ENCODE peak calls at places on chromosomes 11 and 22, in five cellular contexts. H, L, X, T and D are unnamed samples. For H3K9me3, the result is how much of the 10 kb centered on the place peaks cover.

GRCh38 chr11:107545101-107545514 is 20.4 kb downstream of the ALKBH8 start:
- DNase-seq in T (no peak), X (no peak), H (no peak), L (no peak), D (peak)

GRCh38 chr22:25922141-25922540 is 180.2 kb downstream of the MYO18B start:
- DNase-seq in L (no peak), H (no peak), X (no peak), T (no peak), D (no peak)

GRCh38 chr11:123185326-123185725 is 9.7 kb downstream of the CLMP start:
- DNase-seq in X (no peak), L (no peak), T (peak), H (no peak), D (no peak)

GRCh38 chr11:3180869-3181268 is 15.8 kb upstream of the OSBPL5 start:
- DNase-seq in L (no peak), X (no peak), T (no peak), H (no peak), D (no peak)

GRCh38 chr11:46277623-46278386 is at the start of gene CREB3L1:
- DNase-seq in H (no peak), X (peak), L (no peak), T (peak), D (no peak)

GRCh38 chr11:44171518-44171917 is 76.0 kb downstream of the EXT2 start:
- DNase-seq in X (no peak), T (no peak), H (no peak), L (no peak), D (no peak)

GRCh38 chr22:37661160-37661924 is 2.8 kb downstream of the PDXP start:
- DNase-seq in T (no peak), H (no peak), L (no peak), X (no peak), D (peak)

GRCh38 chr22:49662681-49663080 is 165.0 kb downstream of the BRD1 start:
- DNase-seq in T (peak), L (no peak), X (peak), H (no peak), D (no peak)

GRCh38 chr22:30857791-30858190 is 110.8 kb downstream of the MORC2 start:
- DNase-seq in H (no peak), T (no peak), L (no peak), X (no peak), D (no peak)

GRCh38 chr11:123020968-123021367 is 39.3 kb upstream of the BSX start:
- DNase-seq in H (peak), X (no peak), T (peak), L (no peak), D (peak)

GRCh38 chr11:58625826-58626460 is 3.5 kb downstream of the CNTF start:
- DNase-seq in X (no peak), H (no peak), T (no peak), L (no peak), D (peak)

GRCh38 chr22:30235687-30236170 is 10.8 kb downstream of the LIF start:
- DNase-seq in X (no peak), T (no peak), H (no peak), L (no peak), D (peak)

GRCh38 chr22:44448271-44448780 is 49.7 kb downstream of the RTL6 start:
- DNase-seq in L (no peak), T (no peak), X (no peak), H (peak), D (peak)

GRCh38 chr22:20550851-20551744 is 43.7 kb downstream of the MED15 start:
- DNase-seq in X (no peak), L (no peak), T (peak), H (no peak), D (peak)

GRCh38 chr11:70381350-70381749 is 17.0 kb upstream of the CTTN start:
- DNase-seq in T (no peak), L (no peak), X (no peak), H (no peak), D (no peak)
- H2BK120ac ChIP-seq in T (no peak), L (no peak), X (no peak), H (no peak), D (no peak)

DNA sequence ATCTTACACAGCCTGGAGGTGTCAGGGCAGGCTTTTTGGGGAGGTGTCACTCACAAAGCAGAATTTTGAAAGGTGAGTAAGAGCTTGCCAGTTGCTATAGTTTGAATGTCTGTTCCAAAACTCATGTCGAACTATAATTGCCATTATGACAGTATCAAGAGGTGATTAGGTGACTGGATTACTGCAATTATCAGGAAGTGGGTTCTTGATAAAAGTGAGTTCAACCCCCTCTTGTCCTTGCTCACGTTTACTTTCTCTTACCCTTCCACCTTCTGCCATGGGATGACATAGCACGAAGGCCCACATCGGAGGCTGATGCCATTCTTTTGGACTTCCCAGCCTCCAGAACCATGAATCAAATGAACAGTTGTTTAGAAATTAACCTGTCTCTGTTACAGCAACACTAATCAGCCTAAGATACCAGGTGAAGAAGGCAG is 4.7 kb upstream of the C11orf86 start:
- DNase-seq in H (no peak), X (no peak), L (no peak), T (no peak), D (no peak)
- H3K9me3 ChIP-seq in H (under half), X (under half), L (under half), T (under half), D (under half)

DNA sequence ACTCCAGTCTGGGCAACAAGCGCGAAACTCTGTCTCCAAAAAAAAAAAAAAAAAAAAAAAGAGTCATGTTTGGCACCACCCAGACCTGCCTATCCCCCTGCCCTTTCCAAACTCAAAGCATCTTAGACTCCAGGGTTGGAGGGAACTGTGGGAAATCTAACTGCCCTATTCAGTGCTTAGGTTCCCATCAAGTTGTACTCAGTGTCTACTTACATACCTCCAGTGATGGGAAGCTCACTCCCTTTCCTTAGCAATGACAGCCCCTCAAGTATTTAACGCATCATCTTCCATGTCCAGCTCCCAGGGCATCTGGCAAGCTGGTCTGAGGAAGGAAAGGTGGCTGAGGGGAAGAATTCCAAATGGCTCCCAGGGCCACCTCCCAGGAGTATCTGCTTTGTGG is 3.0 kb downstream of the ACTN3 start:
- DNase-seq in H (no peak), T (no peak), X (no peak), L (no peak), D (no peak)
- H2BK12ac ChIP-seq in H (no peak), T (no peak), X (no peak), L (no peak), D (no peak)

GRCh38 chr11:117219001-117219400 is 12.9 kb downstream of the PCSK7 start:
- DNase-seq in T (no peak), X (no peak), L (no peak), H (no peak), D (no peak)

GRCh38 chr11:117218133-117218915 is 13.5 kb downstream of the PCSK7 start:
- DNase-seq in L (no peak), H (no peak), T (no peak), X (no peak), D (no peak)

GRCh38 chr11:117220568-117220967 is 11.3 kb downstream of the PCSK7 start:
- DNase-seq in T (no peak), L (no peak), H (no peak), X (no peak), D (no peak)

GRCh38 chr11:117219995-117220394 is 11.9 kb downstream of the PCSK7 start:
- DNase-seq in X (no peak), H (no peak), L (no peak), T (no peak), D (no peak)

DNA sequence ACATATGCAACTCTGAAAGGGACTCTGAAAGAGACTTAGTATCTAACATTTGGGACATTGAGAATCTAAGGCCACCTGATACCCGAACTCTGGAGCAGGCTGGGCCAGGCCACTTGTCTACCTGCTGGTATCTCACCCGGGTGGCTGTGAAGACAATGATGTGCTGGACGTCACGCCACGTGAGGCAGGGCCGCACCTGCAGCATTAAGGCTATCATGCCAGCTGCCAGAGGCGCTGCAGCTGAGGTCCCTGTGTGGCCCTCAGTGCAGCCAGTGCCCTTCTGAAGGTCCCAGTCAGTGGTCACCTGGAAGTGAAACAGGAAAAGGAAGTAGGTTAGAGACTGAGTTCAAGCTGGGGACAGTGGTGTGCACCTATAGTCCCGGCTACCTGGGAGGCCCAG is 12.4 kb downstream of the PCSK7 start:
- DNase-seq in H (no peak), L (no peak), X (no peak), T (no peak), D (no peak)
- H2BK120ac ChIP-seq in H (no peak), L (no peak), X (no peak), T (no peak), D (no peak)

DNA sequence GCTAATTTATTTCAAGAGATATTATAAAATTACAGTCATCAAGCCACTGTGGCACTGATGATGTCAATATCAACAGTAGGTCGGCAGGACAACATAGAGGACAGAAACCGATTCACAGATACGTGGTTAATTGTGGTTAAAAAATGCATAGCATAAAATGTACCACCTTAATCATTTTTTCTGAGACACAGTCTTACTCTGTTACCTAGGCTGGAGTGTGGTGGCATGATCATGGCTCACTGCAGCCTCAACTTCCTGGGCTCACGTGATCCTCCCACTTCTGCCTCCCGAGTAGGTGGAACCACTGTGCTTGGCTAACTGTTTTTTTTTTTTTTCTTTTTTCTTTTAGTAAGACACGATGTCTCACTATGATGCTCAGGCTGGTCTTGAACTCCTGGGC is 21.0 kb upstream of the TOLLIP start:
- DNase-seq in T (no peak), X (no peak), H (no peak), L (no peak), D (no peak)
- H3K9me3 ChIP-seq in T (under half), X (under half), H (under half), L (under half), D (under half)

GRCh38 chr11:126723665-126724045 is 276.9 kb downstream of the KIRREL3 start:
- DNase-seq in H (no peak), L (no peak), X (no peak), T (no peak), D (no peak)
- H2BK12ac ChIP-seq in H (no peak), L (no peak), X (no peak), T (no peak), D (no peak)

DNA sequence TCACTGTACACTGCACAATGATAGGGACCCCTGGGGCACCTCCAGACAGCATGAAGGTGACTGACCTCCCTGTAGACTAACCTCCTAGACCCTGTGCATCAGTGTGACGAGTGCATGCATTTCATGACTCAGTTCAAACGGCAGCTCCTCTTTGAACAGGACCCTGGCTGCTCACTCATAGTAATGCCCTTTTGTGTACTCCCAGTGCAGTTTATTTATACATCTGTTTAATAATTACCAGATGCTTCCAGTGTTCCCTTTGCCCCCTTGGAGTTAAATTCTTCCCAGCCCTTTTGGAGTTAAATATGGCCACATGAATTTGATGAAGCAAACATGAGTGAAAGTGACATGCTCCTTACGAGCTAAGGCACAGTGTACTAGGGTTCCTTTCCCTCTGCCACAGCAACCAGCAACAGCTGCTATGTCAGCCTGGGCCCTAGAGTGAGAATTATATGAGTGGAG is 72.4 kb downstream of the PANX1 start:
- DNase-seq in L (no peak), T (no peak), X (no peak), H (no peak), D (peak)
- H2BK120ac ChIP-seq in L (no peak), T (no peak), X (no peak), H (no peak), D (no peak)

DNA sequence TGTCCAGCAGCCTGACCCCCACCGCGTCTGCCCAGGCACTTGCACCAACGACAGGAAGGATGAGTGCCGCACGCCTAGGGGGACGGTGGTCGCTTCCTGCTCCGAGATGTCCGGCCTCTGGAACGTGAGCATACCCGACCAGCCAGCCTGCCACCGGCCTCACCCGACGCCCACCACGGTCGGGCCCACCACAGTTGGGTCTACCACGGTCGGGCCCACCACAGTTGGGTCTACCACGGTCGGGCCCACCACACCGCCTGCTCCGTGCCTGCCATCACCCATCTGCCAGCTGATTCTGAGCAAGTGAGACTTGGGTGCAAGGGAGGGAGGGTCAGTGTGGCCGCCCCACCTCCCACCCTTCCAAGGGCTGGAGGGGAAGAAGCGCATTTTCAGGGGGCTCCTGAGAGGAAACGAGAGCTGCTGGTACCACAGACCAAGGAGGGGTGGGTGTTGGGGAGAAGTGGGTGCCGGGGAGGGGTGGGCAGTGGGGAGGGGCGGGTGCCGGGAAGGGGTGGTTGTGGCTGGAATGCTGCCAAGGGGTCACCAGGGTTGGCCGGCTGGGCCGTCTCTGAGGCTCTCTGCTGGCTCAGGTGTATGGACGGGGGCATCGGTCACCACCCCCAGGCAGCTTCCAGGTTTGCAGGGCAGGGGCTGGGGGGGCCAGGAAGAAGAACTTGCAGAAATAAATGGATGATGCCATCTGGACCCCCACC is 27.7 kb upstream of the MUC5B start:
- DNase-seq in T (no peak), H (no peak), L (no peak), X (no peak), D (no peak)
- H3K9me3 ChIP-seq in T (under half), H (under half), L (under half), X (under half), D (under half)

DNA sequence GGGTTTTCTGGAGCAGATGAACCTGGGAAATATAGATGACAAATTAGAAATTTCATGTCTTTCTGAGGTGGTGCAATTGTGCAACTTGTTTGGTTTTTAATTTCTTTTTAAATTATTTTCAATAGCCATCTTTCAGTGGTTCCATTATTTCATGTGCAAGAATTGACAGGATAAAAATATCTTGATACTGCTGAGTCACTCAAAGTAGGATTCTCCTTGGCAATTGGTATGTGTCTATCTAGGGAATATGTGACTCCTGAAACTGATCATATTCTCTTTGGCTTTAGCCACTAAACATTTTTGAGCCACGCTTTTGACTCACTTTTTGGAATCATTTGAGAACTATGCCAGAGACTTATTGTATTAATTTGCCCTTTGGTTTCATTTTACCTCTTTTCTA is 331.5 kb downstream of the KCNA4 start:
- DNase-seq in T (no peak), H (no peak), X (no peak), L (no peak), D (no peak)
- H2BK12ac ChIP-seq in T (no peak), H (no peak), X (no peak), L (no peak), D (no peak)